ENCODE peak calls at places on chromosomes 16 and 17, in nine cellular contexts. J, L, Q, N, B, A, S, F and X are unnamed samples. For H3K9me3, the result is how much of the 10 kb centered on the place peaks cover.

GRCh38 chr16:3727806-3728381 is 10.6 kb upstream of the TRAP1 start:
- DNase-seq in J (no peak), B (no peak), Q (no peak), A (no peak), S (no peak), F (no peak), N (no peak), L (no peak), X (no peak)

GRCh38 chr17:2262146-2262587 is 41.4 kb downstream of the SMG6 start:
- DNase-seq in A (no peak), J (no peak), F (no peak), L (no peak), B (no peak), S (no peak), N (no peak), Q (no peak), X (no peak)

GRCh38 chr16:27722892-27723450 is 173.0 kb downstream of the KATNIP start:
- DNase-seq in Q (no peak), S (no peak), J (peak), L (no peak), A (no peak), F (no peak), N (no peak), B (no peak), X (no peak)

GRCh38 chr16:11560701-11561439 is 25.8 kb downstream of the LITAF start:
- DNase-seq in F (no peak), N (peak), J (no peak), A (no peak), L (no peak), S (no peak), Q (no peak), B (no peak), X (no peak)

GRCh38 chr17:75325827-75326586 is 36.8 kb upstream of the SLC25A19 start:
- DNase-seq in Q (no peak), S (no peak), L (no peak), B (no peak), F (no peak), A (no peak), N (no peak), J (no peak), X (no peak)

GRCh38 chr17:27915715-27916114 is 22.6 kb upstream of the LYRM9 start:
- DNase-seq in S (no peak), J (no peak), L (no peak), Q (no peak), N (peak), B (no peak), A (no peak), F (no peak), X (no peak)

GRCh38 chr17:15920758-15921239 is 24.1 kb upstream of the ADORA2B start:
- DNase-seq in L (no peak), S (no peak), J (no peak), N (no peak), B (peak), A (no peak), Q (peak), F (no peak), X (no peak)

GRCh38 chr16:4021070-4021779 is 95.0 kb downstream of the ADCY9 start:
- DNase-seq in L (peak), N (no peak), B (peak), S (no peak), F (no peak), A (peak), J (no peak), Q (peak), X (no peak)

GRCh38 chr17:69723741-69724140 is 309.2 kb downstream of the MAP2K6 start:
- DNase-seq in Q (no peak), S (no peak), J (no peak), N (peak), B (no peak), F (no peak), L (no peak), A (no peak), X (no peak)

GRCh38 chr17:50266384-50267073 is 7.7 kb upstream of the TMEM92 start:
- DNase-seq in F (no peak), Q (peak), J (no peak), L (peak), B (no peak), N (no peak), A (peak), S (no peak), X (peak)

GRCh38 chr16:83273504-83274173 is 534.1 kb upstream of the HSBP1 start:
- DNase-seq in L (no peak), F (no peak), J (no peak), A (no peak), S (no peak), N (no peak), B (no peak), Q (no peak), X (no peak)

GRCh38 chr16:85395913-85396878 is 216.9 kb upstream of the GSE1 start:
- DNase-seq in B (no peak), N (no peak), L (peak), A (no peak), F (no peak), Q (peak), S (no peak), J (no peak), X (no peak)

GRCh38 chr17:14760212-14760611 is 459.3 kb downstream of the HS3ST3B1 start:
- DNase-seq in J (no peak), Q (no peak), N (no peak), F (no peak), B (no peak), L (no peak), A (no peak), S (no peak), X (no peak)

GRCh38 chr17:17350491-17351355 is 47.5 kb downstream of the NT5M start:
- DNase-seq in J (peak), F (no peak), N (peak), Q (peak), A (no peak), S (no peak), B (no peak), L (no peak), X (no peak)

GRCh38 chr17:69435986-69436696 is 21.6 kb downstream of the MAP2K6 start:
- DNase-seq in A (no peak), F (no peak), S (no peak), N (no peak), L (no peak), J (no peak), Q (no peak), B (no peak), X (no peak)

GRCh38 chr17:17921192-17922082 is 50.8 kb downstream of the TOM1L2 start:
- DNase-seq in F (peak), L (no peak), B (peak), Q (no peak), A (no peak), S (no peak), N (peak), J (peak), X (no peak)

GRCh38 chr16:47916266-47916665 is 239.5 kb downstream of the ABCC12 start:
- DNase-seq in L (no peak), A (no peak), F (no peak), J (no peak), N (no peak), S (no peak), Q (no peak), B (no peak), X (no peak)

GRCh38 chr17:40554646-40555295 is 10.5 kb downstream of the CCR7 start:
- DNase-seq in L (no peak), J (no peak), S (no peak), Q (no peak), A (peak), N (no peak), B (no peak), F (no peak), X (peak)

GRCh38 chr17:80720624-80721577 is 176.3 kb downstream of the RPTOR start:
- DNase-seq in A (no peak), B (peak), F (no peak), L (no peak), J (no peak), S (no peak), Q (no peak), N (no peak), X (no peak)

GRCh38 chr16:17313085-17313611 is 157.6 kb downstream of the XYLT1 start:
- DNase-seq in A (no peak), F (no peak), S (no peak), Q (no peak), N (no peak), J (no peak), B (no peak), L (peak), X (no peak)

GRCh38 chr16:88527186-88527936 is 42.8 kb upstream of the ZC3H18 start:
- DNase-seq in L (no peak), S (no peak), Q (no peak), A (peak), F (peak), J (peak), B (no peak), N (peak), X (peak)

DNA sequence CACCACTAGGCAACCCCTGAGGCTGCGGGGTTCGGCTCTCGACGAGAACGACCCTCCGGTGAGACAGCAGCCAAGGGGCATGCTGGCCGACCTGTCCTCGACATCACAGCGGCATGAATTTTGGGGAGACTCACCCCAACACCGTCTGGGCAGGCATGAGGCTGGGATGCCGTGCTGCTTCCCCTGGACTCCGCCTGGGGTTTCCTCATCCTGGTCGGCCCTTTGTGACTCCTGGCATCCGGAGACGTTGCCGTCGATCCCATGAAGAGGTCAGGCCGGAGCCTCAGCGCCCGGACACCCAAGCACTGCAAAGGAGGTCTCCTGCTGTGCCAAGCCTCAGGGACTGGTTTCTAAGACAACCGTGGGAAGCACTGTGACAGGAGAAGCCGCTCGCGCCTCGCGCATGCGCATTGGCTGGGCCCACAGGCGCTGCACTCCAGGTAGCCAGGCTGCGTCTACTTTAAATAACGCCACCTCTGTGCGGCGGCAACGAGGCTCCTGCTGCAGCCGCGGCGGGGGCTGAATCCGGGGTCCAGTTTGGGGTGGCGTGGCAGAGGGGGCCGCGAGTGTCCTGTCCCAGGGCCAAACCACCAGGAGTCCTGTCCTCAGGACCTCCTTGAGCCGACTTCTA is 13.8 kb upstream of the KCNJ18 start:
- DNase-seq in A (no peak), L (no peak), J (no peak), B (no peak), S (no peak), F (no peak), N (no peak), Q (no peak), X (peak)
- H3K9me3 ChIP-seq in A (under half), L (under half), J (under half), B (under half), S (under half), F (under half), N (under half), Q (under half), X (under half)

DNA sequence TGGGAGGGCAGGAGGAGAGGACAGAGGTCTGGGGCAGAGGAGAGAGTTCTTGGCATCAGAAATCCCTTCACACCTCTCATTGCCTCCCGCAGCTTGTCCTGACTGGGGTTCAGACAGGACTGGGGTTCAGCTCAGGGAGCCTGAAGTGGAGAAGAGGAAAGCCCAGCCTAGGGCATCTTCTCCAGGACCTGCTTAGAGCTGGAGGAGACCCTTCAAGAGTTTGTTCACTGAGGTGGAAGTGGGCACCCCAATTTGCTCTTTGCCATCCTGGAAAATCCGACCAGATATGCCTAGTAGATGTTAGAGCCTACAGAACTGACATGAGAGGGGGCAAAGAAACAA is 2.0 kb downstream of the HOXB3 start:
- DNase-seq in S (no peak), Q (no peak), L (no peak), N (no peak), J (no peak), A (no peak), B (no peak), F (no peak), X (no peak)
- H3K4me3 ChIP-seq in S (no peak), Q (no peak), L (no peak), N (no peak), J (no peak), A (no peak), B (no peak), F (no peak), X (no peak)

DNA sequence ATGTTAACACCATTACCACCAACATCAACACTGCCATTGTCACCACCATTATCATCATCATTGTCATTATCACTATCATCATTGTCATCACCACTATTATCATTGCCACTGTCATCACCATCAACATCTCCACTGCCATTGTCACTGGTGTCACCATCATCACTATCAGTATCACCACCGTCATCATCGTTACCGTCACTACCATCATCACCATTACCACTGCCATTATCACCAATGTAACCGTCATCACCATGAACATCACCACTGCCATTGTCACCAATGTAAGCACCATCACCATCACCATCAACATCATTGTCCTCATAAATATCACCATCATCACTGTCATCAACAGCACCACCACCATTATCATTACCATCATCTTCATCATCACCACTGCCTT is 633.2 kb upstream of the EEF2KMT start:
- DNase-seq in B (no peak), Q (no peak), L (no peak), A (no peak), N (no peak), S (no peak), J (no peak), F (no peak), X (no peak)
- H3K9me3 ChIP-seq in B (under half), Q (under half), L (under half), A (under half), N (under half), S (under half), J (under half), F (under half), X (under half)

GRCh38 chr17:57811633-57812280 is 38.1 kb downstream of the MRPS23 start:
- DNase-seq in S (no peak), B (no peak), J (no peak), L (no peak), N (no peak), A (no peak), Q (no peak), F (no peak), X (no peak)
- H3K4me3 ChIP-seq in S (peak), B (no peak), J (no peak), L (no peak), N (no peak), A (no peak), Q (no peak), F (no peak), X (peak)

GRCh38 chr17:22443061-22443460 is 750.7 kb downstream of the KCNJ18 start:
- DNase-seq in B (no peak), N (no peak), S (no peak), J (no peak), Q (no peak), L (no peak), A (no peak), F (no peak), X (no peak)
- H3K9me3 ChIP-seq in B (under half), N (under half), S (under half), J (under half), Q (under half), L (under half), A (under half), F (under half), X (under half)

GRCh38 chr16:18999045-18999393 is 15.3 kb downstream of the TMC7 start:
- DNase-seq in A (no peak), L (no peak), Q (no peak), J (no peak), B (no peak), F (no peak), N (no peak), S (no peak), X (no peak)
- H3K4me3 ChIP-seq in A (no peak), L (no peak), Q (no peak), J (no peak), B (no peak), F (no peak), N (no peak), S (no peak), X (no peak)

DNA sequence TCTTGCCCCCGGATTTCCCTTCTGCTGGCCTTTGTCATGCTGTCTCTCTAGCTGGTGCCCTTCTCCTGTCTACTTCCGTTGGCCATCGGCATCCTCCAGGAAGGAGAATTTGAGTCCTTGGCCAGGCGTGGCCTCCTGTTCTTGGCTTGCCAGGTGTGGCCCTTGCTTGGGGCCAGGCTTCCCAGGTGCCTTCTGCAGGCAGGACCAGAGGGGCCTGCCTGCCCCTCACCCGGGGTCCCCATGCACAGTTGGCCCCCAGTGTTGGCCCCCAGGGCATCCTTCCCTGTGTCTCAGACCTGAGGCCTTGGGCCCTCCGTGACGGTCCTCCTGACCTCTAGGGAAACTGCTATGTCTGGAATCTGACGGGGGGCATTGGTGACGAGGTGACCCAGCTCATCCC is 2.6 kb downstream of the MLST8 start:
- DNase-seq in B (no peak), J (no peak), S (no peak), L (no peak), N (no peak), F (no peak), A (no peak), Q (no peak), X (no peak)
- H3K9me3 ChIP-seq in B (under half), J (under half), S (under half), L (under half), N (under half), F (under half), A (under half), Q (under half), X (under half)

DNA sequence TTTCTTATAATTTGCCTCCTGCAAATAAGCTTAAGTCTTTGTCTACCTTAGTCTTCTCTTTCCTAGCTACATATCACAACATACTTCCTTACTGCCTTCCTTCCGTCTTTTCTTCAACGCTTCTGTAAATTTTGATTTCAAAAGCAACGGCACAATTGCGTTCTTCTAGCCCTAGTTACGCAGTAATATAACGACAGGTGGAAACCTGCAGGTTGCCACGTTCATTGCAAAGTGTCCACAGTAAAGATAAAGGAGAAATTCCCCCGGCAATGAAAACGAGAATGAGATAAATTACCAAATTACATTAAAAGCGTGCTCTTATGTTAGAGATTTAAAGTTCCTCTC is 522 bp upstream of the PSMD7 start:
- DNase-seq in B (no peak), L (no peak), Q (no peak), J (no peak), A (no peak), F (peak), N (no peak), S (no peak), X (no peak)
- H3K4me3 ChIP-seq in B (peak), L (peak), Q (peak), J (peak), A (peak), F (no peak), N (peak), S (peak), X (peak)

GRCh38 chr16:28821874-28822519 is 802 bp upstream of the ATXN2L start:
- DNase-seq in F (no peak), Q (no peak), A (no peak), J (no peak), L (no peak), S (no peak), N (peak), B (no peak), X (no peak)
- H3K9me3 ChIP-seq in F (under half), Q (under half), A (under half), J (under half), L (under half), S (under half), N (under half), B (under half), X (under half)